ENCODE peak calls at places on chromosomes 6 and 20, in five cellular contexts. F, X, H, N and B are unnamed samples.

GRCh38 chr6:113381957-113382356 is 475.2 kb upstream of the MARCKS start:
- DNase-seq in F (no peak), X (no peak), H (peak; percentile 48), N (peak; percentile 75), B (no peak)

GRCh38 chr20:25856256-25856884 is 159.7 kb upstream of the ZNF337 start:
- DNase-seq in F (no peak), X (no peak), H (no peak), N (no peak), B (no peak)

GRCh38 chr6:18307006-18307405 is 42.7 kb upstream of the DEK start:
- DNase-seq in F (no peak), X (no peak), H (peak; percentile 75), N (peak; percentile 48), B (no peak)

GRCh38 chr20:1935696-1936366 is 40.6 kb downstream of the SIRPA start:
- DNase-seq in F (no peak), X (peak; percentile 50), H (no peak), N (no peak), B (no peak)

GRCh38 chr20:20037960-20038359 is 14.3 kb downstream of the CRNKL1 start:
- DNase-seq in F (no peak), X (no peak), H (no peak), N (peak; percentile 79), B (no peak)

GRCh38 chr20:2137552-2138201 is 36.0 kb downstream of the STK35 start:
- DNase-seq in F (no peak), X (no peak), H (no peak), N (peak; percentile 96), B (no peak)

GRCh38 chr6:6591778-6592388 is 3.4 kb downstream of the LY86 start:
- DNase-seq in F (no peak), X (no peak), H (no peak), N (no peak), B (no peak)

GRCh38 chr6:154164397-154164796 is 125.4 kb downstream of the OPRM1 start:
- DNase-seq in F (no peak), X (peak; percentile 28), H (no peak), N (peak; percentile 78), B (no peak)

GRCh38 chr6:35089216-35089934 is 51.8 kb downstream of the TCP11 start:
- DNase-seq in F (no peak), X (peak; percentile 14), H (no peak), N (no peak), B (no peak)

GRCh38 chr6:47044418-47044817 is 2.3 kb upstream of the ADGRF1 start:
- DNase-seq in F (no peak), X (peak; percentile 27), H (peak; percentile 93), N (no peak), B (peak; percentile 49)

GRCh38 chr6:125577263-125577662 is 172.2 kb upstream of the HEY2 start:
- DNase-seq in F (no peak), X (no peak), H (no peak), N (no peak), B (no peak)

GRCh38 chr20:61821698-61822097 is 244.0 kb downstream of the TAF4 start:
- DNase-seq in F (no peak), X (no peak), H (no peak), N (no peak), B (no peak)

GRCh38 chr6:26657268-26657667 is 2.3 kb downstream of the ZNF322 start:
- DNase-seq in F (no peak), X (no peak), H (no peak), N (no peak), B (no peak)

GRCh38 chr6:138248878-138249277 is 30.6 kb upstream of the PBOV1 start:
- DNase-seq in F (no peak), X (no peak), H (no peak), N (no peak), B (no peak)